ENCODE peak calls at places on chromosomes 2 and 18, in ten cellular contexts. Q is A549, P is H9, R is mammary epithelial cell, E is body of pancreas, M is tibial nerve, V is coronary artery, C is brain microvascular endothelial cell, J is aorta, B is AG04450. Y is an unnamed sample.

GRCh38 chr2:239722760-239723448 is 302.2 kb downstream of the NDUFA10 start:
- DNase-seq in B (no peak), R (no peak), E (no peak), P (peak), Q (no peak), C (no peak), V (peak), M (no peak), J (peak), Y (no peak)

GRCh38 chr2:57330447-57330846 is 716.2 kb upstream of the VRK2 start:
- DNase-seq in V (no peak), M (no peak), C (no peak), E (no peak), R (peak), J (no peak), B (no peak), P (no peak), Q (no peak), Y (no peak)

GRCh38 chr18:50194623-50195532 is at the start of gene MYO5B:
- DNase-seq in Q (peak), R (peak), B (no peak), V (no peak), P (peak), J (peak), E (peak), C (no peak), M (no peak), Y (no peak)

GRCh38 chr18:2985628-2986027 is 27.3 kb downstream of the LPIN2 start:
- DNase-seq in Q (no peak), C (no peak), V (no peak), P (no peak), J (no peak), R (peak), M (no peak), B (no peak), E (no peak), Y (no peak)

GRCh38 chr2:8590940-8591339 is 90.9 kb upstream of the ID2 start:
- DNase-seq in E (no peak), V (no peak), C (no peak), M (no peak), R (no peak), P (no peak), B (no peak), J (no peak), Q (no peak), Y (no peak)

GRCh38 chr2:213232649-213233437 is 51.4 kb upstream of the SPAG16 start:
- DNase-seq in M (no peak), B (no peak), Q (no peak), P (no peak), V (no peak), E (no peak), R (no peak), C (peak), J (no peak), Y (no peak)

GRCh38 chr18:50117876-50118275 is 77.1 kb downstream of the MYO5B start:
- DNase-seq in C (no peak), P (no peak), M (no peak), J (no peak), R (peak), E (no peak), V (no peak), B (no peak), Q (no peak), Y (no peak)

GRCh38 chr18:57768557-57769326 is 34.4 kb downstream of the ATP8B1 start:
- DNase-seq in V (no peak), B (no peak), C (no peak), E (peak), J (no peak), R (no peak), Q (no peak), M (no peak), P (no peak), Y (no peak)

GRCh38 chr18:60372598-60372997 is at the start of gene MC4R:
- DNase-seq in E (no peak), P (peak), Q (peak), J (no peak), C (peak), V (no peak), M (no peak), B (peak), R (peak), Y (peak)

GRCh38 chr2:232809349-232810124 is 33.2 kb upstream of the KCNJ13 start:
- DNase-seq in E (no peak), V (no peak), M (no peak), Q (no peak), R (no peak), J (no peak), C (no peak), P (no peak), B (no peak), Y (no peak)

GRCh38 chr18:74534150-74534969 is at the start of gene CNDP1:
- DNase-seq in M (no peak), E (no peak), R (no peak), B (no peak), P (peak), J (no peak), C (no peak), Q (no peak), V (peak), Y (no peak)

GRCh38 chr2:178865537-178865936 is 58.3 kb upstream of the TTN start:
- DNase-seq in V (no peak), B (no peak), P (no peak), E (peak), C (no peak), R (no peak), Q (no peak), J (no peak), M (no peak), Y (no peak)

GRCh38 chr2:171248205-171248662 is 87.5 kb upstream of the TLK1 start:
- DNase-seq in M (no peak), Q (no peak), J (no peak), C (no peak), E (no peak), V (no peak), B (no peak), R (no peak), P (no peak), Y (no peak)

GRCh38 chr18:48813833-48814489 is 136.8 kb downstream of the SMAD7 start:
- DNase-seq in Q (no peak), B (no peak), E (no peak), M (peak), C (no peak), R (no peak), V (peak), P (peak), J (peak), Y (no peak)

GRCh38 chr2:161972866-161973265 is 101.1 kb downstream of the DPP4 start:
- DNase-seq in P (no peak), B (no peak), J (no peak), R (no peak), Q (no peak), E (no peak), M (no peak), V (no peak), C (no peak), Y (no peak)

GRCh38 chr18:40868110-40868858 is 1086.8 kb upstream of the PIK3C3 start:
- DNase-seq in R (peak), B (peak), V (no peak), P (no peak), J (no peak), Q (peak), M (no peak), E (no peak), C (peak), Y (no peak)

GRCh38 chr2:220417503-220417902 is 790.1 kb downstream of the SLC4A3 start:
- DNase-seq in J (no peak), R (no peak), M (no peak), Q (no peak), V (no peak), E (no peak), C (no peak), B (no peak), P (peak), Y (no peak)

GRCh38 chr18:56127322-56128099 is 510.9 kb downstream of the TXNL1 start:
- DNase-seq in C (no peak), R (no peak), V (no peak), M (no peak), E (no peak), Q (no peak), B (no peak), J (no peak), P (no peak), Y (no peak)

GRCh38 chr2:69798909-69799526 is 30.4 kb upstream of the GMCL1 start:
- DNase-seq in Q (no peak), M (no peak), J (no peak), V (no peak), E (no peak), R (peak), P (no peak), C (peak), B (peak), Y (no peak)

GRCh38 chr18:63520053-63520452 is 22.1 kb upstream of the SERPINB12 start:
- DNase-seq in P (no peak), E (no peak), M (no peak), J (no peak), Q (no peak), R (peak), C (no peak), V (no peak), B (no peak), Y (no peak)

GRCh38 chr2:212538156-212539144 is at the start of gene ERBB4:
- DNase-seq in J (peak), E (peak), P (no peak), V (peak), M (no peak), B (no peak), C (no peak), R (no peak), Q (no peak), Y (no peak)

GRCh38 chr2:38106420-38107182 is 30.6 kb upstream of the CYP1B1 start:
- DNase-seq in J (no peak), R (peak), M (no peak), V (no peak), P (no peak), Q (no peak), E (no peak), B (no peak), C (no peak), Y (peak)

GRCh38 chr2:11746807-11747459 is 501 bp downstream of the LPIN1 start:
- DNase-seq in Q (no peak), E (peak), M (no peak), V (no peak), B (no peak), C (peak), P (peak), R (peak), J (no peak), Y (no peak)
- H3K27ac ChIP-seq in Q (peak), E (peak), M (peak), V (peak), B (peak), C (peak), P (no peak), R (peak), J (no peak), Y (no peak)

DNA sequence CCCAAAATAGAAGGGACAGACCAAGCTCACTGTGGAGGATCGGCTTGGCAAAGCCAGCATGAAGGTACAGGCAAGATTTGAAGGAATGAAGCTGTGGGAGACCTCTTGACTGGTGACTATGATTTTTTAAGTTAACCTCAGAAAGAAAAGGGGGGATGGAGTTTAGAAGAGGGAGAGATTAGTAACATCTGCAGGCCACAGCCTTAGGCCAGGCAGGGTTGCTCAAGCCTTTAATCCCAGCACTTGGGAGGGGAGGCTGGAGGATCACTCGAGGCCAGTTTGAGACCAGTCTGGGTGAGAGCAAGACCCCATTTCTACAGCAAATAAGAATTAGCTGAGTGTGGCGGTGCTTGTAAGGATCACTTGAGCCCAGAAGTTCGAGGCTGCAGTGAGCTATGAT is 46.6 kb downstream of the ZNF532 start:
- DNase-seq in Q (no peak), M (no peak), E (no peak), J (no peak), C (no peak), B (no peak), R (no peak), P (no peak), V (no peak), Y (no peak)
- H3K27ac ChIP-seq in Q (peak), M (peak), E (peak), J (peak), C (peak), B (peak), R (no peak), P (no peak), V (peak), Y (no peak)

DNA sequence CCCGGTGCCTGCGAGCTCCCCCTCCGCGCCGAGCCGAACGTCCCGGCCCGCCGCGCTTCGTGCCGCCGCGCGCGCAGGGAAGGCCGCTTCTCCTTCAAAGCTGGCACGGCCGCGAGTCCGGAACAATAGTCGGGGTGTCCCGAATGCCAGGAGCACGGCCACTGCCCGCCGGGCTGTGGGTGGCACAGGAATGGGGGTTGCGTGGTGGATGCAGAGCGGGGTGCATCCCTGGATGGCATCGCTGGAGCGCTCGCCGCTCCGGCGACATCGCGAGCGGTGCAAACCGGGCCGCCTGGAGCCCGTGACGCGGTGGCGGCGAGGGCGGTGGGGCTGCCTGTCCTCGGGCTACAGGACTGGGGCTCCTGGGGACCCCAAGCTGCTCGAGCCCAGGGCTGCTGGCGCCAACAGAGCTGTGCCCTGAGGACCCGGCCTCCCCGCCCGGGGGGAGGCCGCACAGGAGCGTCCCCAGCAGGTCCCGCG is 1.1 kb upstream of the SATB2 start:
- DNase-seq in M (no peak), R (peak), B (no peak), P (no peak), C (no peak), E (no peak), Q (no peak), J (peak), V (peak), Y (no peak)
- H3K27ac ChIP-seq in M (peak), R (peak), B (peak), P (no peak), C (peak), E (peak), Q (peak), J (no peak), V (peak), Y (no peak)

DNA sequence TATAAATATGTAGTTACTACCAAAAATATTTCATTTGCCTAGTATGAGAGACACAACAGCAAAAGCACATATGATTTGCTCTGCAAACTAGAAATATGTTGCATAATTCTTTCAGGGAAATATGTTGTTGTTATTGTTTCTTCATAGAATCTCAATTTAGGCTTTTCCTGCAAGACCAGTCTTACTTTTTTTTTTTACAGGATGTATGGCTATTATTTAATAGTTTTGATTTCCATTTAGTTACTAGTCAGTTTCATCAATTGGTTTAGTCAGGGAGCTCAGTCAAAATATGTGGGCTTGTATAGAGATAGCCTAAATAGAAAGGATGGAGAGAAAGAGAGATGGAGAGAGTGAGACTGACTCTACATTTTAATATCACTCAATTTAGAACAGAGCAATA is 6.1 kb downstream of the LRP1B start:
- DNase-seq in Q (no peak), V (no peak), C (no peak), E (no peak), J (no peak), P (no peak), R (no peak), B (no peak), M (no peak), Y (no peak)
- H3K27ac ChIP-seq in Q (no peak), V (no peak), C (no peak), E (no peak), J (no peak), P (no peak), R (no peak), B (no peak), M (no peak), Y (no peak)

GRCh38 chr2:127640082-127641072 is 5.6 kb upstream of the GPR17 start:
- DNase-seq in P (peak), M (no peak), J (no peak), C (no peak), V (no peak), Q (no peak), R (no peak), B (no peak), E (no peak), Y (no peak)

GRCh38 chr2:127637236-127637630 is 8.7 kb upstream of the GPR17 start:
- DNase-seq in Q (no peak), M (no peak), B (no peak), V (no peak), C (no peak), J (no peak), E (no peak), P (no peak), R (no peak), Y (no peak)

GRCh38 chr2:127637725-127638252 is 8.2 kb upstream of the GPR17 start:
- DNase-seq in P (peak), R (peak), M (no peak), J (no peak), Q (peak), B (peak), V (no peak), C (peak), E (no peak), Y (peak)

GRCh38 chr2:127639111-127639474 is 6.9 kb upstream of the GPR17 start:
- DNase-seq in R (no peak), Q (no peak), P (no peak), C (no peak), J (no peak), V (no peak), M (no peak), E (no peak), B (no peak), Y (no peak)

DNA sequence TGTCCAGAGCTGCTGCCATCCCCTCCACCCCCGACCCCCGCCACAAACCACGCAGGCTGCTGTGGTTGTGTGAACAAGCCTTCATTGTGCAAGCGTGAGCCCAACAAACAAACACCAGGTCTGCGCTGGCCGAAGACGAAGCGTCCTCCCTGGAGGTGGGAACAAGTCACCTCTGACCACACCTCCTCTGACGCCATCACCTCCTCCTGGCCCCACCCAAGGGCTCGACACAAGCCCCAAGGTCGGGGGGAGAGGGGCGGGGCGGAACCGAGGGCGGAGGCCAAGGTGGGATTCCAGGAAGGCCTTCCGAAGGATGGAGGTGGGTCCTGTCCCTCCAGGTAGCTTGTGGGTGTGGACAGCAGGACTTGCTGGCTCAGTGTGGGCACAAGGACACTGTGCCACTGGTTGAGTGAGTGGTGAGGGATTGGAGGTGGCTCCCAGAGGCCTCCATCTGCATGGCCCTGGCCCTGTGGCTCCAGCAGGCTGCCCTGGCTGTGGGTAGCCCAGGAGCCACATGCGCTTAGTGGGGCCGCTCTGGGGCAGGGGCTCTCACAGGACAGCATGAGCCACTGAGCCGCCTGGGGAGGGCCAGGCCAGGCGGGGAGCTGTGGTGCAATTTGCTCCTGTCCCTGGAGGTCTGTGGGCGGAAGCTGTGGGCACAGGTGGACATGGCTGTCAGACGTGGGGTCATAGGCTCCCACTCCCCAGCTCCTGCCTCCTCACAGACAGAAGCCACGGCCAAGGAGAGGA is 7.4 kb upstream of the GPR17 start:
- DNase-seq in B (no peak), R (no peak), Q (no peak), J (no peak), E (no peak), C (no peak), P (peak), M (no peak), V (no peak), Y (no peak)
- H3K27ac ChIP-seq in B (no peak), R (no peak), Q (peak), J (no peak), E (peak), C (no peak), P (no peak), M (peak), V (peak), Y (peak)

GRCh38 chr2:101962243-101962809 is 29.4 kb upstream of the IL1R2 start:
- DNase-seq in B (no peak), R (no peak), Q (no peak), C (no peak), V (no peak), M (no peak), J (no peak), E (no peak), P (no peak), Y (no peak)

GRCh38 chr2:101958071-101958470 is 33.7 kb upstream of the IL1R2 start:
- DNase-seq in Q (no peak), J (no peak), E (no peak), B (no peak), M (no peak), P (no peak), R (peak), V (no peak), C (no peak), Y (no peak)

GRCh38 chr2:101963198-101963597 is 28.6 kb upstream of the IL1R2 start:
- DNase-seq in J (no peak), B (no peak), P (no peak), R (no peak), C (no peak), M (no peak), E (no peak), V (no peak), Q (no peak), Y (no peak)

GRCh38 chr2:101960903-101961286 is 30.9 kb upstream of the IL1R2 start:
- DNase-seq in R (no peak), Q (no peak), V (no peak), E (no peak), C (no peak), P (no peak), M (no peak), B (no peak), J (no peak), Y (no peak)

DNA sequence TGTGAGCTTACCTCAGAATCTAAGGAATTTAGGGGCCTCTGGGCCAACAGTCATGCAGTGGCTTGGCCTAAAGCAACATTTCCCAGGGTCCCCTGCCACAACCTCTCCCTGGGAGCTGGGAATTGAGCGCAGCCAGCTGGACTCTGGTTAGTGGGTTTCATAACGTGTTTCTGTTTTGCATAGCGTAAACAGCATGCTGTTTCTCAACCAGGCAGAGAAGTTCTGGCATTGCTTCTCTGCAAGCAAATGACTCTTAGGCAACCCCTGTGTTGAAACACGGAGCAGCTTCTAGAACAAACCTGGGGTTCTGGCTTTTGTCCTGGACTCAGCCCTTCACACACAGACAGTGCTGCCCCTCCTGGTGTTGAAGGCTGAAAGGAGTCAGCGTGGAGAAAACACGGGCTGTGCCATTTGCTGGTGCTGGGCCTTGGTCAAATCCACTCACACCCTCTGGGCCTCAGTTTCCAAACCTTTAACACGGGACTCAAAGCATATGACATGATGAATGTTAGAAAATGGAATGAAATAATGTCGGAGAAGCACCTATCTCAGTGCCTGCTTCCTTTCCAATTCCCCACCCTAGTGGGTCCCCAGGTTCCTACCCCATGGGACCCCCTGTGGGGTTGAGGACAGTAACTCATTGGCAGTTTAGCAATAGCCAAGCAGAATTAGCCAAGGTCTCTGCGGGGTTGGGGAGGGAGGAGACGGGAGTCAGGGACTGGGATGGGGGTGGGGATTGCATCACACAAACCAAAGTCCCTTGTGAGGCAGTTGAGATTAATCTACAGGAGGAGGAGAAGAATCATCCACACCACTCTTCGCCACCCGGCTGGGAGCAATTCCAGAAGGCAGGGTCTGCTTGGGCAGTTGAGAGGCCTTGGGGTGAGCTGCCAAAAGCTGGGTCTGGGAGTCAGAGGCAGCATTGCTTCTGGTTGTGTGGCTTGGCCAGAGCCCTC is 30.2 kb upstream of the IL1R2 start:
- DNase-seq in Q (no peak), V (peak), C (peak), M (peak), J (peak), B (peak), P (no peak), R (no peak), E (peak), Y (no peak)
- H3K27ac ChIP-seq in Q (no peak), V (peak), C (peak), M (peak), J (no peak), B (peak), P (no peak), R (no peak), E (peak), Y (no peak)

Y was measured in SK-N-MC.